ENCODE peak calls at places on chromosomes 11 and 22, in nine cellular contexts. One of them, this sample, is unnamed.

GRCh38 chr22:35456757-35457156 is 56.8 kb downstream of the MCM5 start:
- DNase-seq in stimulated activated CD8-positive, alpha-beta memory T cell treated with anti-CD3 and anti-CD28 coated beads, Interleukin-7, amount 100 ng/mL, for 1 hour: no peak
- DNase-seq in EH: no peak
- DNase-seq in endothelial cell: no peak
- DNase-seq in activated CD4-positive, alpha-beta T cell treated with anti-CD3 and anti-CD28 coated beads for 36 hours: no peak
- DNase-seq in ELR: no peak
- DNase-seq in NCI-H1105: no peak
- DNase-seq in Calu3: no peak
- DNase-seq in nucleus accumbens: no peak
- DNase-seq in this sample: no peak

GRCh38 chr22:20058989-20059770 is 20.9 kb upstream of the DGCR8 start:
- DNase-seq in NCI-H1105: no peak
- DNase-seq in activated CD4-positive, alpha-beta T cell treated with anti-CD3 and anti-CD28 coated beads for 36 hours: no peak
- DNase-seq in Calu3: no peak
- DNase-seq in stimulated activated CD8-positive, alpha-beta memory T cell treated with anti-CD3 and anti-CD28 coated beads, Interleukin-7, amount 100 ng/mL, for 1 hour: no peak
- DNase-seq in nucleus accumbens: no peak
- DNase-seq in EH: no peak
- DNase-seq in endothelial cell: no peak
- DNase-seq in ELR: no peak
- DNase-seq in this sample: no peak

GRCh38 chr11:104625246-104625645 is 273.0 kb downstream of the CASP12 start:
- DNase-seq in ELR: peak
- DNase-seq in stimulated activated CD8-positive, alpha-beta memory T cell treated with anti-CD3 and anti-CD28 coated beads, Interleukin-7, amount 100 ng/mL, for 1 hour: no peak
- DNase-seq in activated CD4-positive, alpha-beta T cell treated with anti-CD3 and anti-CD28 coated beads for 36 hours: no peak
- DNase-seq in endothelial cell: no peak
- DNase-seq in nucleus accumbens: no peak
- DNase-seq in Calu3: no peak
- DNase-seq in NCI-H1105: no peak
- DNase-seq in EH: peak
- DNase-seq in this sample: peak

GRCh38 chr11:94932503-94932902 is 40.9 kb downstream of the CWC15 start:
- DNase-seq in EH: peak
- DNase-seq in nucleus accumbens: no peak
- DNase-seq in stimulated activated CD8-positive, alpha-beta memory T cell treated with anti-CD3 and anti-CD28 coated beads, Interleukin-7, amount 100 ng/mL, for 1 hour: no peak
- DNase-seq in activated CD4-positive, alpha-beta T cell treated with anti-CD3 and anti-CD28 coated beads for 36 hours: no peak
- DNase-seq in NCI-H1105: no peak
- DNase-seq in endothelial cell: no peak
- DNase-seq in Calu3: no peak
- DNase-seq in ELR: no peak
- DNase-seq in this sample: no peak

GRCh38 chr22:28424427-28425080 is 255.1 kb downstream of the TTC28 start:
- DNase-seq in activated CD4-positive, alpha-beta T cell treated with anti-CD3 and anti-CD28 coated beads for 36 hours: no peak
- DNase-seq in EH: peak
- DNase-seq in Calu3: no peak
- DNase-seq in nucleus accumbens: no peak
- DNase-seq in stimulated activated CD8-positive, alpha-beta memory T cell treated with anti-CD3 and anti-CD28 coated beads, Interleukin-7, amount 100 ng/mL, for 1 hour: no peak
- DNase-seq in endothelial cell: no peak
- DNase-seq in NCI-H1105: peak
- DNase-seq in ELR: peak
- DNase-seq in this sample: peak

GRCh38 chr11:70423523-70424505 is 25.5 kb downstream of the CTTN start:
- DNase-seq in activated CD4-positive, alpha-beta T cell treated with anti-CD3 and anti-CD28 coated beads for 36 hours: peak
- DNase-seq in stimulated activated CD8-positive, alpha-beta memory T cell treated with anti-CD3 and anti-CD28 coated beads, Interleukin-7, amount 100 ng/mL, for 1 hour: no peak
- DNase-seq in NCI-H1105: no peak
- DNase-seq in EH: peak
- DNase-seq in Calu3: peak
- DNase-seq in endothelial cell: no peak
- DNase-seq in nucleus accumbens: no peak
- DNase-seq in ELR: peak
- DNase-seq in this sample: peak

GRCh38 chr22:24601217-24602104 is 1.5 kb upstream of the GGT1 start:
- DNase-seq in stimulated activated CD8-positive, alpha-beta memory T cell treated with anti-CD3 and anti-CD28 coated beads, Interleukin-7, amount 100 ng/mL, for 1 hour: no peak
- DNase-seq in Calu3: peak
- DNase-seq in endothelial cell: no peak
- DNase-seq in EH: peak
- DNase-seq in nucleus accumbens: no peak
- DNase-seq in NCI-H1105: no peak
- DNase-seq in ELR: no peak
- DNase-seq in activated CD4-positive, alpha-beta T cell treated with anti-CD3 and anti-CD28 coated beads for 36 hours: no peak
- DNase-seq in this sample: peak

GRCh38 chr22:27393371-27393770 is 408.2 kb downstream of the MN1 start:
- DNase-seq in stimulated activated CD8-positive, alpha-beta memory T cell treated with anti-CD3 and anti-CD28 coated beads, Interleukin-7, amount 100 ng/mL, for 1 hour: no peak
- DNase-seq in ELR: no peak
- DNase-seq in endothelial cell: no peak
- DNase-seq in EH: no peak
- DNase-seq in Calu3: peak
- DNase-seq in activated CD4-positive, alpha-beta T cell treated with anti-CD3 and anti-CD28 coated beads for 36 hours: no peak
- DNase-seq in nucleus accumbens: no peak
- DNase-seq in NCI-H1105: no peak
- DNase-seq in this sample: peak

GRCh38 chr22:40818192-40818746 is 877 bp downstream of the SLC25A17 start:
- DNase-seq in EH: no peak
- DNase-seq in stimulated activated CD8-positive, alpha-beta memory T cell treated with anti-CD3 and anti-CD28 coated beads, Interleukin-7, amount 100 ng/mL, for 1 hour: no peak
- DNase-seq in NCI-H1105: no peak
- DNase-seq in nucleus accumbens: no peak
- DNase-seq in Calu3: no peak
- DNase-seq in ELR: no peak
- DNase-seq in activated CD4-positive, alpha-beta T cell treated with anti-CD3 and anti-CD28 coated beads for 36 hours: no peak
- DNase-seq in endothelial cell: no peak
- DNase-seq in this sample: no peak

GRCh38 chr22:50027639-50028537 is 15.3 kb upstream of the IL17REL start:
- DNase-seq in activated CD4-positive, alpha-beta T cell treated with anti-CD3 and anti-CD28 coated beads for 36 hours: peak
- DNase-seq in EH: peak
- DNase-seq in nucleus accumbens: peak
- DNase-seq in stimulated activated CD8-positive, alpha-beta memory T cell treated with anti-CD3 and anti-CD28 coated beads, Interleukin-7, amount 100 ng/mL, for 1 hour: no peak
- DNase-seq in NCI-H1105: no peak
- DNase-seq in Calu3: peak
- DNase-seq in endothelial cell: no peak
- DNase-seq in ELR: peak
- DNase-seq in this sample: peak

GRCh38 chr22:37012262-37012904 is 6.9 kb downstream of the TST start:
- DNase-seq in EH: no peak
- DNase-seq in stimulated activated CD8-positive, alpha-beta memory T cell treated with anti-CD3 and anti-CD28 coated beads, Interleukin-7, amount 100 ng/mL, for 1 hour: no peak
- DNase-seq in ELR: no peak
- DNase-seq in nucleus accumbens: no peak
- DNase-seq in NCI-H1105: no peak
- DNase-seq in endothelial cell: no peak
- DNase-seq in Calu3: no peak
- DNase-seq in activated CD4-positive, alpha-beta T cell treated with anti-CD3 and anti-CD28 coated beads for 36 hours: no peak
- DNase-seq in this sample: no peak

This sample was measured in kidney tubule cell.